ENCODE peak calls at places on chromosome 5, in nine cellular contexts. J, O, W, X, V, E, D, Y and L are unnamed samples.

GRCh38 chr5:119336846-119337564 is 18.8 kb upstream of the TNFAIP8 start:
- DNase-seq in J (no peak), O (no peak), W (no peak), X (no peak), V (no peak), E (no peak), D (no peak), Y (no peak), L (peak)

GRCh38 chr5:128358826-128359225 is 179.2 kb downstream of the FBN2 start:
- DNase-seq in J (no peak), O (no peak), W (no peak), X (no peak), V (no peak), E (no peak), D (no peak), Y (no peak), L (no peak)

GRCh38 chr5:126826619-126827215 is 49.8 kb downstream of the LMNB1 start:
- DNase-seq in J (no peak), O (no peak), W (no peak), X (no peak), V (no peak), E (no peak), D (no peak), Y (no peak), L (no peak)

GRCh38 chr5:107203231-107203630 is 467.5 kb downstream of the EFNA5 start:
- DNase-seq in J (no peak), O (no peak), W (no peak), X (no peak), V (no peak), E (no peak), D (no peak), Y (no peak), L (no peak)

GRCh38 chr5:136058972-136059354 is 30.2 kb downstream of the TGFBI start:
- DNase-seq in J (no peak), O (no peak), W (no peak), X (no peak), V (no peak), E (no peak), D (no peak), Y (no peak), L (no peak)

GRCh38 chr5:113693205-113693553 is 179.7 kb downstream of the YTHDC2 start:
- DNase-seq in J (no peak), O (no peak), W (no peak), X (peak), V (no peak), E (no peak), D (no peak), Y (no peak), L (no peak)

GRCh38 chr5:52693279-52693678 is 94.4 kb upstream of the ITGA1 start:
- DNase-seq in J (no peak), O (peak), W (peak), X (peak), V (no peak), E (no peak), D (peak), Y (no peak), L (no peak)

GRCh38 chr5:43117092-43117491 is 3.6 kb upstream of the ZNF131 start:
- DNase-seq in J (no peak), O (no peak), W (no peak), X (no peak), V (no peak), E (no peak), D (no peak), Y (no peak), L (no peak)

GRCh38 chr5:40736103-40736875 is 19.5 kb downstream of the TTC33 start:
- DNase-seq in J (peak), O (peak), W (peak), X (peak), V (no peak), E (no peak), D (no peak), Y (no peak), L (peak)

GRCh38 chr5:80399553-80400239 is 8.2 kb upstream of the ZFYVE16 start:
- DNase-seq in J (no peak), O (peak), W (no peak), X (no peak), V (no peak), E (no peak), D (no peak), Y (no peak), L (peak)

GRCh38 chr5:2888520-2889060 is 137.1 kb upstream of the IRX2 start:
- DNase-seq in J (no peak), O (no peak), W (no peak), X (no peak), V (no peak), E (no peak), D (no peak), Y (no peak), L (no peak)

GRCh38 chr5:158819840-158820620 is 279.7 kb downstream of the EBF1 start:
- DNase-seq in J (no peak), O (peak), W (no peak), X (no peak), V (no peak), E (no peak), D (no peak), Y (no peak), L (no peak)

GRCh38 chr5:97874491-97874890 is 691.4 kb upstream of the RIOK2 start:
- DNase-seq in J (no peak), O (no peak), W (no peak), X (no peak), V (no peak), E (no peak), D (no peak), Y (no peak), L (no peak)

GRCh38 chr5:10789021-10789420 is 28.0 kb upstream of the DAP start:
- DNase-seq in J (no peak), O (no peak), W (no peak), X (no peak), V (no peak), E (no peak), D (no peak), Y (peak), L (no peak)

GRCh38 chr5:55715519-55716078 is 3.5 kb upstream of the SLC38A9 start:
- DNase-seq in J (no peak), O (no peak), W (no peak), X (no peak), V (no peak), E (no peak), D (no peak), Y (no peak), L (no peak)

GRCh38 chr5:112583166-112583565 is 154.5 kb upstream of the APC start:
- DNase-seq in J (peak), O (no peak), W (no peak), X (no peak), V (no peak), E (no peak), D (no peak), Y (no peak), L (no peak)

GRCh38 chr5:15717002-15717401 is 217.0 kb downstream of the FBXL7 start:
- DNase-seq in J (no peak), O (no peak), W (no peak), X (no peak), V (no peak), E (no peak), D (no peak), Y (no peak), L (no peak)

GRCh38 chr5:166845044-166845443 is 1446.4 kb upstream of the WWC1 start:
- DNase-seq in J (no peak), O (peak), W (no peak), X (peak), V (no peak), E (no peak), D (no peak), Y (peak), L (peak)

GRCh38 chr5:2415678-2416077 is 335.8 kb downstream of the IRX2 start:
- DNase-seq in J (no peak), O (no peak), W (no peak), X (no peak), V (no peak), E (no peak), D (no peak), Y (no peak), L (peak)

GRCh38 chr5:172110921-172111873 is 76.8 kb downstream of the STK10 start:
- DNase-seq in J (peak), O (peak), W (peak), X (no peak), V (no peak), E (peak), D (peak), Y (peak), L (peak)